ENCODE peak calls at places on chromosomes 12 and 14, in eight cellular contexts. K, Z, U, H, O, R, S and G are unnamed samples.

GRCh38 chr12:6953417-6954315 is 2.5 kb downstream of the PTPN6 start:
- DNase-seq in K (peak; percentile 70), Z (no peak), U (no peak), H (no peak), O (peak; percentile 54), R (no peak), S (peak; percentile 51), G (no peak)

GRCh38 chr14:55846852-55847471 is 267.0 kb downstream of the KTN1 start:
- DNase-seq in K (no peak), Z (peak; percentile 17), U (peak; percentile 27), H (peak; percentile 86), O (no peak), R (peak; percentile 2), S (no peak), G (no peak)

GRCh38 chr12:1470051-1470450 is 124.3 kb downstream of the FBXL14 start:
- DNase-seq in K (no peak), Z (no peak), U (no peak), H (no peak), O (no peak), R (no peak), S (no peak), G (no peak)

GRCh38 chr12:46187023-46187422 is 81.8 kb downstream of the SLC38A1 start:
- DNase-seq in K (no peak), Z (peak; percentile 34), U (peak; percentile 43), H (no peak), O (no peak), R (no peak), S (no peak), G (no peak)

GRCh38 chr12:57213068-57213715 is 3.4 kb upstream of the NXPH4 start:
- DNase-seq in K (peak; percentile 62), Z (peak; percentile 88), U (peak; percentile 91), H (peak; percentile 98), O (peak; percentile 87), R (peak; percentile 83), S (peak; percentile 98), G (no peak)

GRCh38 chr12:538731-539539 is 79.2 kb downstream of the B4GALNT3 start:
- DNase-seq in K (no peak), Z (no peak), U (peak; percentile 76), H (no peak), O (peak; percentile 82), R (no peak), S (no peak), G (no peak)

GRCh38 chr12:105982022-105982421 is 156.7 kb downstream of the NUAK1 start:
- DNase-seq in K (no peak), Z (no peak), U (no peak), H (no peak), O (no peak), R (no peak), S (no peak), G (no peak)

GRCh38 chr12:52391618-52392002 is 6.2 kb upstream of the KRT84 start:
- DNase-seq in K (no peak), Z (no peak), U (peak; percentile 59), H (no peak), O (peak; percentile 74), R (peak; percentile 50), S (no peak), G (no peak)

GRCh38 chr14:49892301-49892635 is 614 bp upstream of the ARF6 start:
- DNase-seq in K (no peak), Z (peak; percentile 69), U (peak; percentile 68), H (no peak), O (peak; percentile 57), R (peak; percentile 65), S (no peak), G (no peak)

GRCh38 chr14:79767278-79767677 is 444.0 kb downstream of the DIO2 start:
- DNase-seq in K (no peak), Z (no peak), U (no peak), H (no peak), O (no peak), R (no peak), S (no peak), G (no peak)

GRCh38 chr12:104524026-104524425 is 67.3 kb downstream of the CHST11 start:
- DNase-seq in K (no peak), Z (no peak), U (no peak), H (no peak), O (no peak), R (no peak), S (no peak), G (no peak)

GRCh38 chr12:7137868-7138267 is 7.7 kb downstream of the CLSTN3 start:
- DNase-seq in K (no peak), Z (no peak), U (no peak), H (no peak), O (no peak), R (no peak), S (no peak), G (no peak)

GRCh38 chr12:118346895-118347294 is 25.8 kb downstream of the TAOK3 start:
- DNase-seq in K (no peak), Z (no peak), U (no peak), H (no peak), O (no peak), R (no peak), S (no peak), G (no peak)

GRCh38 chr12:106281056-106281782 is 21.3 kb upstream of the TCP11L2 start:
- DNase-seq in K (no peak), Z (no peak), U (no peak), H (no peak), O (no peak), R (no peak), S (no peak), G (no peak)

GRCh38 chr12:57112492-57113294 is 1.5 kb upstream of the STAT6 start:
- DNase-seq in K (no peak), Z (no peak), U (peak; percentile 86), H (no peak), O (peak; percentile 86), R (no peak), S (no peak), G (no peak)

GRCh38 chr14:68958553-68958952 is 20.5 kb downstream of the ACTN1 start:
- DNase-seq in K (no peak), Z (no peak), U (no peak), H (no peak), O (no peak), R (no peak), S (no peak), G (no peak)

GRCh38 chr12:125178222-125178621 is 113.0 kb downstream of the AACS start:
- DNase-seq in K (no peak), Z (no peak), U (no peak), H (no peak), O (no peak), R (no peak), S (no peak), G (no peak)

GRCh38 chr14:104972301-104973211 is 5.6 kb downstream of the AHNAK2 start:
- DNase-seq in K (no peak), Z (peak; percentile 80), U (peak; percentile 73), H (peak; percentile 97), O (peak; percentile 77), R (no peak), S (peak; percentile 72), G (no peak)

GRCh38 chr12:76422878-76423438 is 74.7 kb upstream of the BBS10 start:
- DNase-seq in K (no peak), Z (no peak), U (no peak), H (no peak), O (no peak), R (no peak), S (no peak), G (no peak)

GRCh38 chr12:4031703-4032291 is 158.6 kb upstream of the PARP11 start:
- DNase-seq in K (no peak), Z (peak; percentile 26), U (peak; percentile 53), H (peak; percentile 86), O (no peak), R (no peak), S (peak; percentile 71), G (no peak)

GRCh38 chr14:103728141-103728540 is 12.5 kb downstream of the ZFYVE21 start:
- DNase-seq in K (no peak), Z (no peak), U (no peak), H (no peak), O (no peak), R (no peak), S (no peak), G (no peak)

GRCh38 chr12:20463920-20464524 is 95.7 kb downstream of the PDE3A start:
- DNase-seq in K (no peak), Z (no peak), U (no peak), H (no peak), O (no peak), R (no peak), S (no peak), G (no peak)

GRCh38 chr12:113424915-113425823 is 3.0 kb downstream of the SDSL start:
- DNase-seq in K (no peak), Z (no peak), U (peak; percentile 65), H (peak; percentile 89), O (peak; percentile 61), R (peak; percentile 15), S (peak; percentile 96), G (peak; percentile 20)

GRCh38 chr12:106917503-106917902 is 38.2 kb upstream of the TMEM263 start:
- DNase-seq in K (no peak), Z (no peak), U (no peak), H (no peak), O (no peak), R (no peak), S (no peak), G (no peak)

GRCh38 chr12:91098942-91099341 is 12.4 kb downstream of the LUM start:
- DNase-seq in K (no peak), Z (peak; percentile 74), U (no peak), H (no peak), O (no peak), R (no peak), S (no peak), G (no peak)

GRCh38 chr12:105083551-105084105 is 630 bp downstream of the ALDH1L2 start:
- DNase-seq in K (no peak), Z (peak; percentile 48), U (peak; percentile 74), H (peak; percentile 92), O (peak; percentile 58), R (peak; percentile 50), S (no peak), G (no peak)

GRCh38 chr12:39807043-39807442 is 187.4 kb upstream of the ABCD2 start:
- DNase-seq in K (no peak), Z (no peak), U (no peak), H (no peak), O (no peak), R (no peak), S (peak; percentile 73), G (peak; percentile 20)

GRCh38 chr14:68549966-68550705 is 242.7 kb downstream of the ZFP36L1 start:
- DNase-seq in K (no peak), Z (peak; percentile 29), U (no peak), H (no peak), O (no peak), R (no peak), S (no peak), G (no peak)

GRCh38 chr12:91704446-91704845 is 441.2 kb downstream of the BTG1 start:
- DNase-seq in K (no peak), Z (no peak), U (no peak), H (no peak), O (no peak), R (no peak), S (no peak), G (no peak)

GRCh38 chr14:71437870-71438269 is 494.4 kb upstream of the RGS6 start:
- DNase-seq in K (no peak), Z (no peak), U (no peak), H (no peak), O (no peak), R (no peak), S (no peak), G (no peak)

GRCh38 chr12:93199831-93200236 is 177.9 kb upstream of the NUDT4 start:
- DNase-seq in K (no peak), Z (no peak), U (no peak), H (no peak), O (no peak), R (no peak), S (no peak), G (no peak)

GRCh38 chr14:61321385-61322010 is at the start of gene PRKCH:
- DNase-seq in K (peak; percentile 72), Z (peak; percentile 63), U (peak; percentile 86), H (peak; percentile 96), O (peak; percentile 76), R (no peak), S (peak; percentile 90), G (no peak)

GRCh38 chr14:54614296-54614695 is 47.4 kb downstream of the SAMD4A start:
- DNase-seq in K (no peak), Z (no peak), U (no peak), H (no peak), O (no peak), R (no peak), S (no peak), G (no peak)

GRCh38 chr12:115710104-115710564 is 567.4 kb downstream of the MED13L start:
- DNase-seq in K (no peak), Z (peak; percentile 32), U (peak; percentile 12), H (no peak), O (no peak), R (no peak), S (peak; percentile 61), G (no peak)